ENCODE peak calls at places on chromosomes 7 and 10, in five cellular contexts. V is ovary, M is uterus, Q is AG10803, O is heart left ventricle. W is an unnamed sample.

GRCh38 chr7:26343837-26344236 is 52.2 kb downstream of the SNX10 start:
- DNase-seq in V (no peak), M (no peak), Q (no peak), O (no peak), W (no peak)

GRCh38 chr10:114575417-114576131 is 82.5 kb downstream of the ABLIM1 start:
- DNase-seq in V (no peak), M (no peak), Q (no peak), O (peak), W (no peak)

GRCh38 chr10:103241262-103242011 is 4.2 kb upstream of the RPEL1 start:
- DNase-seq in V (no peak), M (no peak), Q (peak), O (peak), W (peak)

GRCh38 chr10:31578181-31578852 is 259.3 kb downstream of the ZEB1 start:
- DNase-seq in V (no peak), M (no peak), Q (no peak), O (no peak), W (no peak)

GRCh38 chr7:90580051-90580450 is 16.1 kb upstream of the CDK14 start:
- DNase-seq in V (no peak), M (no peak), Q (no peak), O (no peak), W (no peak)

GRCh38 chr10:33217854-33218253 is 116.6 kb downstream of the NRP1 start:
- DNase-seq in V (no peak), M (no peak), Q (no peak), O (no peak), W (no peak)

GRCh38 chr7:48295572-48295971 is 124.3 kb downstream of the ABCA13 start:
- DNase-seq in V (no peak), M (no peak), Q (no peak), O (no peak), W (peak)

GRCh38 chr7:43105521-43106120 is 6.8 kb upstream of the HECW1 start:
- DNase-seq in V (no peak), M (no peak), Q (no peak), O (no peak), W (peak)

GRCh38 chr7:17129218-17129617 is 169.2 kb upstream of the AHR start:
- DNase-seq in V (no peak), M (no peak), Q (no peak), O (no peak), W (no peak)

GRCh38 chr10:95501203-95502094 is 59.7 kb downstream of the SORBS1 start:
- DNase-seq in V (no peak), M (no peak), Q (no peak), O (no peak), W (no peak)

GRCh38 chr10:30784896-30785605 is 155.5 kb upstream of the LYZL2 start:
- DNase-seq in V (peak), M (peak), Q (peak), O (peak), W (peak)

DNA sequence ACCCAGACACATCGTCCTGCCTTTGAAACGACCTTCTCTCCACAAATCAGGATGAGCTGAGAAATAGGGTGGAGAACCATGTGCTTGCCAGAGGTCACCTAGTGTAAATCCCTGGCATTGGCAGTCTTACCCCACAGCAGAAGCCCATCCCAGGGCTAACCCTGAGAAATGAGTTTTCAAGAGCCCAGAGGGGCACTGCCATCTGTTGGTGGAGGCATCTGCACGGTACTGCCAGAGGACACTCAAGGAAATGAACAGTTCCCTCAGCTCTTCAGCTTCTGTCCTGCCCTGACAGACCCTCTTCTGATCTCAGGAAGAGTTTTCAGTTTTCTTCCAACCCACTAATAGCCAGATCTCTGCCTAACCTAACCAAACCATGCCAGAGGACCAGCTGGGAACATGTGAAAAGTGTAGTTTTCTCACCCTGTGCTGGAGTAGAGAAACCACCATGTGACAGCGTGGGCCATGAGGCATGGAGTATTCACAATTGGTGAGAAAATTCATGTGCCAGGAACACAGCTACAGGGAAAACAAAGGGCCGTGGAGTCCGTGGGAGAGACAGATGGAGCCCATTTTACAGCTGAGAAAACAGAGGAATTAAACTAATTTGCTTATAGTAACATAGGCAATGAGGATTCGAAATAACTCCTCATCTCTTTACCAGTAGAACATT is 37.7 kb upstream of the ITPRID1 start:
- DNase-seq in V (no peak), M (no peak), Q (no peak), O (no peak), W (no peak)
- TF ChIP-seq CTCF in V (no peak), M (no peak), Q (no peak), O (no peak), W (no peak)

DNA sequence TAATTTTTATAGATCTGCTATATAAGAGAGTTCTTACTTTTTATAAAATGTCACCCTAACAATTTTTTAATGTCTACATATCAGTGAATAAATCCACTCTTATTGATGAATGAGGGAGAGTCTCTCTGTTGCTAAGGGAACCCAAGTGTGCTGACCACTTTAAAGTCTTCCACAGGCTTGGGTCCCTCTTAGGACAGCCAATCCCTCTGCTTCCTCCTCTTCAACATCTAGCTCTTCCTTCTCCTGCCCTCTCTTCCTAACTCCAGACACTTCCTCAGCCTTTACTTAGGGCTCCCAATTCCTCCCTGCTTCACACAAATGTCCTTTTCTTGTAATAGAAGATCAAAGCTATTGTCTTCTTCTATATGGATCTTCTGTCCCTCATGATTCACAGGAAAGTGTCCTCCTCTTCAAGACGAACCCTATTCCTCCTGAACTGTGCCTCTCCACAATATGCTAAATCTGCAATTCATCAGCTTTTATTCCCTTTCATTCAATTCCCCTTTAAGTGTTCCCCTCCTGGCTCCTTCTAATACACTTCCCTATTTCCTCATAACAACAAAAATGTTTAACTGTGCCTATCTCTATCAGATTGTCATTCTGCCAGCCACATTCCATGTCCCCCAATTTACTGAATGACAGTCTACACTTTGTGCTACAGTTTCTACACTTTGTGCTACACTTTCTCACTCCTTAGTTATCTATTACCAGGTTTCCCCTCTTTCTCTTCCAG is 37.7 kb downstream of the CDK6 start:
- DNase-seq in V (no peak), M (no peak), Q (peak), O (no peak), W (no peak)
- H3K4me3 ChIP-seq in V (no peak), M (no peak), Q (no peak), O (no peak), W (no peak)

GRCh38 chr7:101378808-101379207 is 16.1 kb downstream of the COL26A1 start:
- DNase-seq in V (no peak), M (no peak), Q (peak), O (peak), W (peak)
- TF ChIP-seq CTCF in V (no peak), M (no peak), Q (peak), O (no peak), W (no peak)

DNA sequence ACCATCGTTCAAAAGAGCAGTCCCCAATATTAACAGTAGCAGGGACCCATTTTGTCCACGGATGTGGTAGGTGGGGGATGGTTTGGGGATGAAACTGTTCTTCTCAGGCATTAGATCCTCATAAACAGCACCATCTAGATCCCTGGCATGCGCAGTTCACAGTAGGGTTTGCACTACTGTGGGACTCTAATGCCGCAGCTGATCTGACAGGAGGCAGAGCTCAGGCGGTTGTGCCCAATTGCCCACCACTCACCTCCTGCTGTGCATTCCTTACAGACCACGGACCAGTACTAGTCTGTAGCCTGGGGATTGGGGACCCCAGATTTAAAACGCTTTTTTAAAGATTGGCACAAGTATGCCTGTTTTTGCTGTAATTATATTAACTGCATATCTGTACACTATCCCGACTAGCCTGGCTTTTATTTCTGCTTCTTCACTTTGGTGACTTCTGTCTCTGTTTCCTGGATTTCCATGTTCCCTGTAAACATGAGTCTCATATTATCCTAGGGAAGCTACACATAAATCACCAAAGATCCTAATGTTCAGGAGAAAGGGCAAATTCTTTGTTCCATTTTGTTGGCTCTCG is 163.3 kb upstream of the AKR1E2 start:
- DNase-seq in V (no peak), M (no peak), Q (peak), O (no peak), W (no peak)
- H3K4me3 ChIP-seq in V (no peak), M (no peak), Q (peak), O (no peak), W (no peak)

GRCh38 chr7:55054758-55055157 is 35.9 kb downstream of the EGFR start:
- DNase-seq in V (no peak), M (no peak), Q (no peak), O (no peak), W (no peak)

GRCh38 chr7:55058314-55058713 is 39.5 kb downstream of the EGFR start:
- DNase-seq in V (no peak), M (no peak), Q (no peak), O (no peak), W (no peak)

GRCh38 chr7:55056068-55056467 is 37.3 kb downstream of the EGFR start:
- DNase-seq in V (no peak), M (no peak), Q (no peak), O (no peak), W (no peak)

GRCh38 chr7:55055479-55055878 is 36.7 kb downstream of the EGFR start:
- DNase-seq in V (no peak), M (no peak), Q (peak), O (no peak), W (peak)

GRCh38 chr7:55056577-55057480 is 38.0 kb downstream of the EGFR start:
- DNase-seq in V (no peak), M (no peak), Q (peak), O (no peak), W (peak)
- TF ChIP-seq CTCF in V (no peak), M (no peak), Q (no peak), O (no peak), W (no peak)

DNA sequence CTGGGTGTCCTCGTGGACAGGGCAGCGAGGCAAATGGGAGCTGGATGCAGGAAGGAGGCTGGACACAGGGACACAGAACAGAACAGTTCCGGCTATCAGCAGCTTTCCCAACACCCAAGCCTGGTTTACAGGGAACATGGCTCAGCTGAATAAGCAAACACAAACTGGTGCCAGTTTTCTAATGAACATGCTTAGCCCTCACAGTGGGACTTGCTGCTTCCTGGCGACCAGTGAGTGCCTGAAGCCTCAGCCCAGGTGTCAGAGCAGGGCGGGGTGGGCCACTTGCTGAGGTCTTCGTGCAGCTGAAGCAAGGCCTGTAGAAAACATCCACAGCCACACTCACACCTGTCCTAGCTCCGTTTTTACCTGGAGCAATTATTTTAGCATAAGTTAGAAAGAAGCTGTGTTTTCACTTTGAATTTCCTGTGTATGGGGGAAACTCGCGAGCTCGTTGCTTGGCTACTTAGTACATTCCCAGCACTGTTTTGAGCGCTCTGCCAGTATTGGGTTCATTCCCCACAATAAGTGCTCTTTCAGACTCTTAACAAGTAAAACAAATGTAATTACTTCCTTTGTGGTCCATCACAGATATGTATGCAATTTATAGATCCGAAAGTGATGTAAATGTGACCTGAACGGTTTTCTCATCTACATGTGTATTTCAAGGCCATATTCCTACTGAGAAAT is 261.2 kb upstream of the SHH start:
- DNase-seq in V (no peak), M (no peak), Q (no peak), O (no peak), W (no peak)
- H3K4me3 ChIP-seq in V (no peak), M (no peak), Q (no peak), O (no peak), W (no peak)

GRCh38 chr10:49107111-49107889 is 8.0 kb downstream of the VSTM4 start:
- DNase-seq in V (no peak), M (no peak), Q (no peak), O (no peak), W (no peak)

GRCh38 chr10:49110684-49111319 is 4.5 kb downstream of the VSTM4 start:
- DNase-seq in V (no peak), M (no peak), Q (no peak), O (no peak), W (no peak)

GRCh38 chr10:49109669-49110335 is 5.5 kb downstream of the VSTM4 start:
- DNase-seq in V (peak), M (peak), Q (peak), O (peak), W (peak)

GRCh38 chr10:49107890-49108274 is 7.4 kb downstream of the VSTM4 start:
- DNase-seq in V (no peak), M (no peak), Q (no peak), O (no peak), W (no peak)

GRCh38 chr10:49108656-49109055 is 6.7 kb downstream of the VSTM4 start:
- DNase-seq in V (no peak), M (no peak), Q (no peak), O (no peak), W (no peak)
- TF ChIP-seq CTCF in V (no peak), M (no peak), Q (no peak), O (no peak), W (no peak)

GRCh38 chr10:5545011-5545410 is 20.2 kb downstream of the CALML3 start:
- DNase-seq in V (peak), M (peak), Q (no peak), O (no peak), W (no peak)

GRCh38 chr10:5545426-5545777 is 20.6 kb downstream of the CALML3 start:
- DNase-seq in V (no peak), M (no peak), Q (no peak), O (no peak), W (no peak)

GRCh38 chr10:5543628-5544027 is 18.9 kb downstream of the CALML3 start:
- DNase-seq in V (no peak), M (no peak), Q (no peak), O (no peak), W (no peak)

GRCh38 chr10:5545778-5546710 is 21.3 kb downstream of the CALML3 start:
- DNase-seq in V (peak), M (no peak), Q (no peak), O (no peak), W (peak)

GRCh38 chr10:5544216-5544805 is 19.6 kb downstream of the CALML3 start:
- DNase-seq in V (peak), M (no peak), Q (no peak), O (no peak), W (no peak)
- H3K4me3 ChIP-seq in V (no peak), M (no peak), Q (no peak), O (no peak), W (no peak)

W was measured in choroid plexus epithelial cell.